ENCODE peak calls at places on chromosomes 6 and 20, in eight cellular contexts. A is stimulated activated naive CD4-positive, alpha-beta T cell treated with Interleukin-2 at 50 U/mL for 16 hours; H is right lobe of liver; F is activated CD4-positive, alpha-beta T cell treated with anti-CD3 and anti-CD28 coated beads, Interleukin-2, amount 50 U/mL, for 48 hours; U is nucleus accumbens; R is SK-MEL-5; J is CD8-positive, alpha-beta memory T cell; D is HuH-7. G is an unnamed sample.

GRCh38 chr6:163404825-163405265 is 9.7 kb upstream of the QKI start:
- DNase-seq in A (no peak), H (peak; percentile 59), F (no peak), U (peak; percentile 48), R (no peak), J (no peak), D (no peak), G (peak; percentile 35)

GRCh38 chr20:49391404-49392245 is 90.8 kb downstream of the KCNB1 start:
- DNase-seq in A (no peak), H (no peak), F (no peak), U (no peak), R (no peak), J (no peak), D (no peak), G (no peak)

GRCh38 chr6:42704251-42704936 is 18.0 kb downstream of the PRPH2 start:
- DNase-seq in A (no peak), H (no peak), F (no peak), U (no peak), R (no peak), J (no peak), D (no peak), G (no peak)

GRCh38 chr6:137717074-137718073 is 149.7 kb upstream of the TNFAIP3 start:
- DNase-seq in A (peak; percentile 74), H (no peak), F (peak; percentile 65), U (no peak), R (no peak), J (peak; percentile 82), D (no peak), G (no peak)

GRCh38 chr6:150377211-150377781 is 8.5 kb downstream of the IYD start:
- DNase-seq in A (no peak), H (peak; percentile 56), F (no peak), U (peak; percentile 11), R (peak; percentile 91), J (no peak), D (peak; percentile 23), G (no peak)

GRCh38 chr6:33668914-33669313 is 42.6 kb downstream of the UQCC2 start:
- DNase-seq in A (peak; percentile 36), H (no peak), F (peak; percentile 50), U (no peak), R (no peak), J (peak; percentile 16), D (no peak), G (no peak)

GRCh38 chr20:63101781-63102719 is 95.3 kb upstream of the BHLHE23 start:
- DNase-seq in A (peak; percentile 70), H (peak; percentile 31), F (peak; percentile 66), U (no peak), R (peak; percentile 52), J (peak; percentile 79), D (no peak), G (peak; percentile 78)

GRCh38 chr6:42296614-42297013 is 79.0 kb upstream of the MRPS10 start:
- DNase-seq in A (no peak), H (no peak), F (no peak), U (no peak), R (no peak), J (no peak), D (no peak), G (no peak)

GRCh38 chr6:127518710-127519468 is at the start of gene MTCL3:
- DNase-seq in A (peak; percentile 61), H (no peak), F (peak; percentile 68), U (peak; percentile 66), R (no peak), J (no peak), D (no peak), G (peak; percentile 39)

GRCh38 chr6:12097791-12098190 is 85.7 kb downstream of the HIVEP1 start:
- DNase-seq in A (no peak), H (no peak), F (no peak), U (no peak), R (no peak), J (no peak), D (no peak), G (no peak)

GRCh38 chr20:2826655-2827054 is 10.5 kb downstream of the TMEM239 start:
- DNase-seq in A (no peak), H (no peak), F (no peak), U (no peak), R (no peak), J (no peak), D (no peak), G (no peak)

GRCh38 chr20:21228511-21228910 is 74.6 kb upstream of the XRN2 start:
- DNase-seq in A (no peak), H (no peak), F (no peak), U (no peak), R (no peak), J (no peak), D (no peak), G (no peak)

GRCh38 chr6:169420912-169421543 is 167.4 kb upstream of the THBS2 start:
- DNase-seq in A (no peak), H (no peak), F (peak; percentile 19), U (no peak), R (peak; percentile 26), J (no peak), D (peak; percentile 86), G (no peak)

GRCh38 chr6:53983301-53983700 is 127.9 kb upstream of the MLIP start:
- DNase-seq in A (no peak), H (no peak), F (no peak), U (no peak), R (no peak), J (no peak), D (no peak), G (no peak)

GRCh38 chr6:143176090-143177021 is 115.7 kb downstream of the AIG1 start:
- DNase-seq in A (no peak), H (no peak), F (no peak), U (no peak), R (peak; percentile 13), J (no peak), D (no peak), G (peak; percentile 75)

GRCh38 chr6:150567823-150568383 is 31.8 kb upstream of the PLEKHG1 start:
- DNase-seq in A (no peak), H (no peak), F (no peak), U (no peak), R (no peak), J (no peak), D (no peak), G (no peak)

G was measured in AG20443.